ENCODE peak calls at places on chromosomes 11 and 22, in eight cellular contexts. S is ovary, A is fibroblast of lung, D is uterus, B is body of pancreas, L is testis, X is heart right ventricle, C is A549. F is an unnamed sample. For H3K4me1, the result is how much of the 10 kb centered on the place peaks cover.

GRCh38 chr11:93348931-93349330 is 18.4 kb downstream of the DEUP1 start:
- DNase-seq in S (no peak), A (no peak), D (no peak), B (no peak), L (no peak), X (no peak), C (no peak), F (no peak)

GRCh38 chr11:73532310-73532709 is 65.6 kb downstream of the FAM168A start:
- DNase-seq in S (no peak), A (no peak), D (no peak), B (no peak), L (no peak), X (no peak), C (no peak), F (no peak)

GRCh38 chr11:34356576-34356917 is 1.3 kb downstream of the ABTB2 start:
- DNase-seq in S (no peak), A (peak), D (peak), B (peak), L (peak), X (peak), C (peak), F (peak)

GRCh38 chr11:65934014-65934413 is 11.3 kb upstream of the TSGA10IP start:
- DNase-seq in S (no peak), A (no peak), D (no peak), B (no peak), L (no peak), X (no peak), C (no peak), F (no peak)

GRCh38 chr11:12539570-12539969 is 134.7 kb upstream of the TEAD1 start:
- DNase-seq in S (no peak), A (peak), D (peak), B (no peak), L (no peak), X (no peak), C (peak), F (no peak)

GRCh38 chr22:31846161-31847115 is 92.6 kb downstream of the DEPDC5 start:
- DNase-seq in S (no peak), A (peak), D (no peak), B (no peak), L (no peak), X (no peak), C (peak), F (peak)

GRCh38 chr11:77396911-77397310 is 77.0 kb downstream of the PAK1 start:
- DNase-seq in S (no peak), A (no peak), D (no peak), B (no peak), L (no peak), X (no peak), C (no peak), F (no peak)

GRCh38 chr22:44292007-44292370 is 20.8 kb downstream of the SHISAL1 start:
- DNase-seq in S (no peak), A (no peak), D (peak), B (no peak), L (no peak), X (no peak), C (no peak), F (peak)

GRCh38 chr11:103798029-103798428 is 238.4 kb upstream of the DDI1 start:
- DNase-seq in S (no peak), A (peak), D (no peak), B (peak), L (no peak), X (no peak), C (no peak), F (no peak)

GRCh38 chr11:96096360-96096759 is 172.5 kb upstream of the MTMR2 start:
- DNase-seq in S (no peak), A (no peak), D (no peak), B (no peak), L (no peak), X (no peak), C (no peak), F (no peak)

GRCh38 chr22:44425356-44425755 is 72.7 kb downstream of the RTL6 start:
- DNase-seq in S (no peak), A (no peak), D (no peak), B (no peak), L (no peak), X (no peak), C (no peak), F (no peak)

GRCh38 chr11:11979487-11980117 is 28.8 kb downstream of the DKK3 start:
- DNase-seq in S (no peak), A (peak), D (peak), B (peak), L (peak), X (no peak), C (peak), F (peak)

GRCh38 chr11:34214961-34215805 is 109.8 kb downstream of the NAT10 start:
- DNase-seq in S (no peak), A (peak), D (no peak), B (no peak), L (no peak), X (no peak), C (peak), F (no peak)

GRCh38 chr22:45090364-45090960 is 73.3 kb upstream of the NUP50 start:
- DNase-seq in S (no peak), A (peak), D (no peak), B (peak), L (no peak), X (no peak), C (peak), F (no peak)

GRCh38 chr11:64036081-64037026 is 623 bp downstream of the FLRT1 start:
- DNase-seq in S (peak), A (peak), D (peak), B (peak), L (no peak), X (peak), C (no peak), F (no peak)

GRCh38 chr22:19759994-19760651 is 455 bp upstream of the TBX1 start:
- DNase-seq in S (no peak), A (no peak), D (no peak), B (no peak), L (no peak), X (no peak), C (no peak), F (no peak)

GRCh38 chr11:29336727-29337212 is 680.1 kb downstream of the KCNA4 start:
- DNase-seq in S (no peak), A (peak), D (no peak), B (no peak), L (no peak), X (no peak), C (no peak), F (no peak)

GRCh38 chr22:47342446-47342845 is 580.0 kb downstream of the TBC1D22A start:
- DNase-seq in S (no peak), A (no peak), D (no peak), B (no peak), L (no peak), X (no peak), C (no peak), F (no peak)

GRCh38 chr11:9657531-9657930 is 6.3 kb upstream of the SWAP70 start:
- DNase-seq in S (no peak), A (no peak), D (no peak), B (no peak), L (no peak), X (no peak), C (no peak), F (no peak)

GRCh38 chr22:48751539-48752437 is 1075.9 kb downstream of the BRD1 start:
- DNase-seq in S (no peak), A (no peak), D (no peak), B (no peak), L (peak), X (no peak), C (no peak), F (no peak)

GRCh38 chr11:68312117-68312779 is at the start of gene LRP5:
- DNase-seq in S (peak), A (peak), D (no peak), B (peak), L (no peak), X (no peak), C (no peak), F (peak)

GRCh38 chr22:23386822-23387580 is 193.1 kb downstream of the IGLL1 start:
- DNase-seq in S (no peak), A (no peak), D (no peak), B (no peak), L (no peak), X (no peak), C (no peak), F (no peak)
- H3K4me1 ChIP-seq in S (under half), A (under half), D (under half), B (under half), L (under half), X (under half), C (under half), F (under half)

GRCh38 chr11:61488651-61489291 is 19.8 kb upstream of the LRRC10B start:
- DNase-seq in S (peak), A (peak), D (peak), B (peak), L (peak), X (peak), C (no peak), F (peak)
- H3K4me3 ChIP-seq in S (no peak), A (peak), D (no peak), B (no peak), L (peak), X (peak), C (no peak), F (peak)

GRCh38 chr11:48002565-48002964 is 22.2 kb downstream of the PTPRJ start:
- DNase-seq in S (no peak), A (no peak), D (no peak), B (no peak), L (no peak), X (no peak), C (no peak), F (no peak)
- H3K4me1 ChIP-seq in S (under half), A (under half), D (under half), B (under half), L (under half), X (under half), C (half or more), F (under half)

GRCh38 chr11:120410622-120411380 is 74.6 kb downstream of the ARHGEF12 start:
- DNase-seq in S (no peak), A (no peak), D (no peak), B (no peak), L (no peak), X (no peak), C (no peak), F (no peak)

GRCh38 chr11:120409655-120410054 is 73.4 kb downstream of the ARHGEF12 start:
- DNase-seq in S (no peak), A (no peak), D (no peak), B (no peak), L (no peak), X (no peak), C (no peak), F (no peak)

DNA sequence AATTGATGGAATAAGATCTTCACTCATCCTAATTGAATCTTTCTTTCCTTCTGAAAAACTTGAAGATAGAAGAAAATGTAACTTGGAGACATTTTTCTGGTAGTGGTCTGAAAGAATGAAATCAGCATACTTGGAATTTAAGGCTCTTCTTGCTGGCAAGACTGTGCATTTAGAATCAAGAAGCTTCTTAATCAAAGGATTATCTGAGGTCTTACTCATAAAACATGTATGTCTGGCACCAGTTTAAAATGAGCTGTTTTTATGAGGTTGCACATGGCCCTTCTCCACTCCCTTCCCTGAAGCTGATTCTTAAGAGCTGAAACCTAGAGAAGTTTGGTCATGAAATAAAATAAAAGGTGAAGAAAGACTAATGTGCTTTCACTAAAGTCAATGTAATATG is 77.3 kb downstream of the ARHGEF12 start:
- DNase-seq in S (no peak), A (peak), D (no peak), B (no peak), L (no peak), X (no peak), C (no peak), F (no peak)
- H3K4me3 ChIP-seq in S (no peak), A (no peak), D (no peak), B (no peak), L (no peak), X (no peak), C (no peak), F (no peak)

DNA sequence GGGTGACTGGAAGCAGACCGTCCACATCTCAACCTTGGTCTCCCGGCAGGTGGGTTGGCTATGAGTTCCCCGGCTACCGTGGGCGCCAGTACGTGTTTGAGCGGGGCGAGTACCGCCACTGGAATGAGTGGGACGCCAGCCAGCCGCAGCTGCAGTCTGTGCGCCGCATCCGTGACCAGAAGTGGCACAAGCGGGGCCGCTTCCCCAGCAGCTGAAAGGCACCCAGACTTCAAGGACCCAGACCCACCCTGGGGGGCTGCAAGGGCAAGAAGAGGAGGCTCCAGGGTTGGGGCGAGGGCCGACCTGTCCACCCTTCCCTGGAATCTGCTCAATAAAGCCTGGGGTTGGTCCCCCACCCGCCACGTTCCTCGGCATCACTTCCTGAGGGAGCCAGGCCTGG is 7.3 kb downstream of the CRYBB3 start:
- DNase-seq in S (no peak), A (no peak), D (no peak), B (no peak), L (no peak), X (no peak), C (no peak), F (no peak)
- H3K4me1 ChIP-seq in S (under half), A (under half), D (under half), B (under half), L (under half), X (under half), C (under half), F (under half)

GRCh38 chr11:61509058-61510029 is 795 bp downstream of the LRRC10B start:
- DNase-seq in S (no peak), A (peak), D (no peak), B (peak), L (peak), X (peak), C (peak), F (peak)
- H3K4me3 ChIP-seq in S (no peak), A (peak), D (peak), B (no peak), L (peak), X (peak), C (peak), F (peak)

F was measured in BE2C.